ENCODE peak calls at places on chromosomes 12 and 14, in seven cellular contexts. I is right lobe of liver, M is GM23248, S is endothelial cell of umbilical vein, Y is heart left ventricle, X is hepatocyte, O is upper lobe of right lung. L is an unnamed sample.

GRCh38 chr14:76377675-76378074 is 1.7 kb downstream of the ESRRB start:
- DNase-seq in O (no peak), X (no peak), S (no peak), M (no peak), I (no peak), Y (no peak), L (no peak)

GRCh38 chr12:2390850-2391390 is 338.1 kb downstream of the CACNA1C start:
- DNase-seq in Y (no peak), M (no peak), X (no peak), I (no peak), S (no peak), O (no peak), L (no peak)

GRCh38 chr14:103085106-103086091 is 1.4 kb downstream of the LBHD2 start:
- DNase-seq in M (peak; percentile 30), X (no peak), I (no peak), Y (peak; percentile 15), O (no peak), S (no peak), L (peak; percentile 65)

GRCh38 chr14:91005716-91006115 is 54.7 kb downstream of the RPS6KA5 start:
- DNase-seq in M (no peak), O (no peak), Y (no peak), I (no peak), X (no peak), S (no peak), L (no peak)

GRCh38 chr14:100865682-100866591 is 37.6 kb downstream of the RTL1 start:
- DNase-seq in M (no peak), Y (peak; percentile 20), O (peak; percentile 37), I (peak; percentile 42), S (no peak), X (no peak), L (peak; percentile 61)

GRCh38 chr14:59631237-59631636 is 54.6 kb upstream of the CCDC175 start:
- DNase-seq in I (no peak), X (no peak), Y (no peak), O (no peak), S (no peak), M (peak; percentile 7), L (no peak)

GRCh38 chr14:69460093-69460701 is 24.3 kb upstream of the PLEKHD1 start:
- DNase-seq in M (peak; percentile 93), S (peak; percentile 90), Y (peak; percentile 61), I (no peak), X (peak; percentile 79), O (no peak), L (no peak)

GRCh38 chr12:45192041-45192695 is 23.7 kb upstream of the ANO6 start:
- DNase-seq in I (no peak), O (no peak), X (peak; percentile 27), Y (no peak), S (peak; percentile 85), M (peak; percentile 65), L (no peak)

GRCh38 chr14:100074431-100075100 is 9.3 kb downstream of the EVL start:
- DNase-seq in M (no peak), O (no peak), S (no peak), I (no peak), Y (no peak), X (no peak), L (no peak)

GRCh38 chr12:75658826-75659823 is 147.7 kb upstream of the KRR1 start:
- DNase-seq in O (no peak), Y (no peak), M (peak; percentile 86), X (no peak), I (no peak), S (peak; percentile 77), L (no peak)

GRCh38 chr12:79187032-79187431 is 322.5 kb downstream of the SYT1 start:
- DNase-seq in I (no peak), X (no peak), O (no peak), Y (no peak), M (no peak), S (no peak), L (no peak)

GRCh38 chr14:76268013-76268376 is 107.9 kb upstream of the ESRRB start:
- DNase-seq in Y (no peak), O (no peak), M (peak; percentile 13), S (no peak), X (no peak), I (no peak), L (no peak)

GRCh38 chr12:54988402-54989054 is 4.0 kb upstream of the TESPA1 start:
- DNase-seq in X (peak; percentile 40), S (peak; percentile 30), M (peak; percentile 20), O (peak; percentile 77), Y (peak; percentile 91), I (peak; percentile 87), L (peak; percentile 80)

GRCh38 chr12:124564232-124564958 is 3.0 kb downstream of the NCOR2 start:
- DNase-seq in S (no peak), I (no peak), X (peak; percentile 53), O (no peak), M (peak; percentile 36), Y (no peak), L (no peak)

GRCh38 chr12:91413591-91413990 is 231.0 kb upstream of the DCN start:
- DNase-seq in I (no peak), Y (no peak), X (peak; percentile 70), M (peak; percentile 57), S (no peak), O (no peak), L (no peak)

GRCh38 chr14:47678157-47678556 is 2.8 kb upstream of the MDGA2 start:
- DNase-seq in Y (no peak), M (no peak), O (no peak), X (no peak), S (no peak), I (no peak), L (no peak)

GRCh38 chr12:24948816-24949722 is at the start of gene BCAT1:
- DNase-seq in Y (peak; percentile 80), I (peak; percentile 74), S (peak; percentile 88), M (peak; percentile 92), X (peak; percentile 79), O (peak; percentile 91), L (peak; percentile 90)

GRCh38 chr12:51914034-51914923 is 7.0 kb downstream of the ACVRL1 start:
- DNase-seq in O (peak; percentile 67), X (no peak), Y (peak; percentile 74), I (peak; percentile 34), S (no peak), M (no peak), L (no peak)

GRCh38 chr14:52029881-52030280 is 39.0 kb downstream of the NID2 start:
- DNase-seq in S (peak; percentile 71), I (no peak), Y (no peak), X (no peak), M (peak; percentile 65), O (no peak), L (no peak)

GRCh38 chr12:6921996-6922935 is 5.5 kb upstream of the ATN1 start:
- DNase-seq in M (no peak), S (no peak), I (no peak), Y (no peak), X (no peak), O (no peak), L (peak; percentile 74)

GRCh38 chr12:77189463-77189862 is 124.1 kb upstream of the E2F7 start:
- DNase-seq in O (no peak), I (no peak), X (peak; percentile 26), M (peak; percentile 87), Y (no peak), S (no peak), L (no peak)

GRCh38 chr12:6700646-6701051 is at the start of gene PIANP:
- DNase-seq in I (no peak), Y (peak; percentile 48), X (peak; percentile 77), O (peak; percentile 73), S (no peak), M (peak; percentile 73), L (peak; percentile 86)

GRCh38 chr14:63853831-63854293 is 1.1 kb downstream of the SYNE2 start:
- DNase-seq in M (peak; percentile 74), X (peak; percentile 72), I (peak; percentile 70), S (peak; percentile 80), Y (peak; percentile 59), O (peak; percentile 76), L (peak; percentile 82)

GRCh38 chr12:83575326-83575725 is 888.6 kb downstream of the TMTC2 start:
- DNase-seq in X (no peak), S (no peak), I (no peak), M (no peak), O (no peak), Y (no peak), L (no peak)
- H3K9me3 ChIP-seq in X (no peaks in the 10 kb centered on the region), S (no peaks in the 10 kb centered on the region), I (no peaks in the 10 kb centered on the region), M (no peaks in the 10 kb centered on the region), O (no peaks in the 10 kb centered on the region), Y (no peaks in the 10 kb centered on the region), L (no peaks in the 10 kb centered on the region)

GRCh38 chr14:104228716-104229620 is 90.6 kb downstream of the KIF26A start:
- DNase-seq in X (no peak), I (peak; percentile 42), M (no peak), Y (no peak), O (no peak), S (no peak), L (peak; percentile 63)

GRCh38 chr14:104232070-104232484 is 93.7 kb downstream of the KIF26A start:
- DNase-seq in O (no peak), I (no peak), X (no peak), Y (no peak), S (no peak), M (no peak), L (no peak)

GRCh38 chr14:104229621-104230041 is 91.2 kb downstream of the KIF26A start:
- DNase-seq in X (no peak), Y (no peak), S (no peak), M (no peak), I (no peak), O (no peak), L (peak; percentile 37)

GRCh38 chr14:104230946-104231345 is 92.6 kb downstream of the KIF26A start:
- DNase-seq in Y (no peak), I (no peak), O (peak; percentile 40), M (no peak), S (no peak), X (no peak), L (peak; percentile 20)

DNA sequence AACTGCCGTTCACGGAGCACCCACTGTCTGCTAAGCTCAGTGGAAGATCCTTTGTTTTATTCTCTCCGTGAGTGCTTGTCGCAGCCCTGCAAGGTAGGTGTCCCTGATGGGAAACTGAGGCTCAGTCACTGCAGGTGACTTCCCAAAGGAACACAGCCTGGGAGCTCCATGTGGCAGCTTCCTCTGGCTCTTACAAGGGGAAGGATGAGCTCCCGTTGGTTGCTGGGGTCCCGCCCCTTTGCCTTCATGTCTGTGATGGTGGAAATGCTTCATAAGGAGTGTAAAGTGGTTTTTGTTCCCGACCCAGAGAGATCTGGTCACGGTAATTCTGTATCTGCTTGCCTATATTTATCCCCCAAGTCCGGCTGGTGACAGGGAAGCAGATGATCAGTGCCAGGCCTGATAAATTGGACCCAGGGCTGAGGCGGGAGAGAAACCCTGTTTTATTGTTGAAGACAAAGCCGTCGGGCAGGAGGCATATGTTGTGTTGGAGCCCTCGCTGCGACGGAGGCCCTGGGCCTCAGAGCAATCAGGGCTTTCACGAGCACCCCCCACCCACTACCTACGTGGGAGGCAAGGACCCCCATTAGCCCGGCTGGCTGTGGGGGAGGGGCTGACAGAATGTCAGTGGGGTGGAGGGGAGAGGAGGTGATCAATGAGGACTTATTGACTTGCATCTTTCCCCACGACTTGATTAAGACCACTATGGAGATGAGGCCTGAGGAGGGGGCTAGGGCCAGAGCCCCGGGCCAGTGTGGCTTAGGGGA is 91.9 kb downstream of the KIF26A start:
- DNase-seq in X (no peak), O (no peak), Y (no peak), S (no peak), M (no peak), I (no peak), L (peak; percentile 36)
- H3K4me1 ChIP-seq in X (no peaks in the 10 kb centered on the region), O (no peaks in the 10 kb centered on the region), Y (no peaks in the 10 kb centered on the region), S (no peaks in the 10 kb centered on the region), M (no peaks in the 10 kb centered on the region), I (no peaks in the 10 kb centered on the region), L (no peaks in the 10 kb centered on the region)

GRCh38 chr12:133010657-133011297 is 24.6 kb downstream of the ZNF26 start:
- DNase-seq in M (peak; percentile 5), I (no peak), S (no peak), O (no peak), Y (no peak), X (no peak), L (no peak)
- H3K9me3 ChIP-seq in M (peaks cover 8% of the 10 kb centered on the region), I (peaks cover 38% of the 10 kb centered on the region), S (peaks cover 20% of the 10 kb centered on the region), O (peaks cover 77% of the 10 kb centered on the region), Y (no peaks in the 10 kb centered on the region), X (peaks cover 59% of the 10 kb centered on the region), L (peaks cover 96% of the 10 kb centered on the region)

GRCh38 chr14:93032301-93032929 is 83.3 kb downstream of the ITPK1 start:
- DNase-seq in O (no peak), X (no peak), I (no peak), Y (no peak), S (no peak), M (peak; percentile 62), L (peak; percentile 85)
- H3K4me1 ChIP-seq in O (peaks cover 36% of the 10 kb centered on the region), X (peaks cover 40% of the 10 kb centered on the region), I (peaks cover 18% of the 10 kb centered on the region), Y (peaks cover 43% of the 10 kb centered on the region), S (peaks cover 6% of the 10 kb centered on the region), M (peaks cover 28% of the 10 kb centered on the region), L (peaks cover 74% of the 10 kb centered on the region)